ENCODE peak calls at places on chromosomes 7 and 10, in five cellular contexts. One of them, this sample, is unnamed.

GRCh38 chr10:74640134-74640533 is 186.3 kb upstream of the KAT6B start:
- DNase-seq in ecto neural progenitor cell: peak; percentile 47
- DNase-seq in NCI-H460: no peak
- DNase-seq in A673: no peak
- DNase-seq in amniotic epithelial cell: no peak
- DNase-seq in this sample: no peak

GRCh38 chr10:98429320-98430072 is 14.5 kb upstream of the PYROXD2 start:
- DNase-seq in NCI-H460: no peak
- DNase-seq in amniotic epithelial cell: no peak
- DNase-seq in ecto neural progenitor cell: peak; percentile 28
- DNase-seq in A673: no peak
- DNase-seq in this sample: peak; percentile 29

GRCh38 chr10:102399217-102400021 is 3.9 kb downstream of the NFKB2 start:
- DNase-seq in NCI-H460: peak; percentile 81
- DNase-seq in amniotic epithelial cell: peak; percentile 69
- DNase-seq in ecto neural progenitor cell: peak; percentile 93
- DNase-seq in A673: peak; percentile 89
- DNase-seq in this sample: peak; percentile 93

GRCh38 chr7:20795881-20796280 is 9.2 kb upstream of the SP8 start:
- DNase-seq in A673: no peak
- DNase-seq in NCI-H460: no peak
- DNase-seq in ecto neural progenitor cell: no peak
- DNase-seq in amniotic epithelial cell: no peak
- DNase-seq in this sample: no peak

GRCh38 chr7:23967949-23968599 is 258.1 kb downstream of the STK31 start:
- DNase-seq in A673: no peak
- DNase-seq in amniotic epithelial cell: no peak
- DNase-seq in NCI-H460: no peak
- DNase-seq in ecto neural progenitor cell: no peak
- DNase-seq in this sample: no peak

GRCh38 chr7:100520138-100520537 is 18.9 kb upstream of the AGFG2 start:
- DNase-seq in NCI-H460: no peak
- DNase-seq in A673: no peak
- DNase-seq in ecto neural progenitor cell: no peak
- DNase-seq in amniotic epithelial cell: no peak
- DNase-seq in this sample: no peak

GRCh38 chr7:12094365-12094921 is 116.7 kb upstream of the TMEM106B start:
- DNase-seq in A673: no peak
- DNase-seq in amniotic epithelial cell: peak; percentile 72
- DNase-seq in NCI-H460: no peak
- DNase-seq in ecto neural progenitor cell: no peak
- DNase-seq in this sample: peak; percentile 78

GRCh38 chr10:102710604-102711003 is 3.6 kb downstream of the ARL3 start:
- DNase-seq in NCI-H460: no peak
- DNase-seq in ecto neural progenitor cell: no peak
- DNase-seq in A673: peak; percentile 57
- DNase-seq in amniotic epithelial cell: peak; percentile 89
- DNase-seq in this sample: no peak

GRCh38 chr7:37732253-37732652 is 48.7 kb downstream of the GPR141 start:
- DNase-seq in ecto neural progenitor cell: no peak
- DNase-seq in NCI-H460: peak; percentile 8
- DNase-seq in A673: peak; percentile 21
- DNase-seq in amniotic epithelial cell: peak; percentile 0
- DNase-seq in this sample: peak; percentile 68

GRCh38 chr7:44867073-44867990 is 18.0 kb downstream of the PURB start:
- DNase-seq in NCI-H460: peak; percentile 40
- DNase-seq in A673: peak; percentile 44
- DNase-seq in amniotic epithelial cell: peak; percentile 92
- DNase-seq in ecto neural progenitor cell: no peak
- DNase-seq in this sample: peak; percentile 86

GRCh38 chr7:45178241-45179225 is 20.9 kb downstream of the RAMP3 start:
- DNase-seq in amniotic epithelial cell: no peak
- DNase-seq in ecto neural progenitor cell: no peak
- DNase-seq in A673: no peak
- DNase-seq in NCI-H460: no peak
- DNase-seq in this sample: no peak

GRCh38 chr10:12349628-12350166 is 350 bp downstream of the CAMK1D start:
- DNase-seq in amniotic epithelial cell: no peak
- DNase-seq in ecto neural progenitor cell: no peak
- DNase-seq in A673: peak; percentile 32
- DNase-seq in NCI-H460: no peak
- DNase-seq in this sample: no peak

GRCh38 chr10:30055094-30055701 is 4.2 kb downstream of the JCAD start:
- DNase-seq in A673: no peak
- DNase-seq in NCI-H460: no peak
- DNase-seq in ecto neural progenitor cell: no peak
- DNase-seq in amniotic epithelial cell: peak; percentile 55
- DNase-seq in this sample: no peak

GRCh38 chr10:99598781-99599481 is 21.3 kb downstream of the SLC25A28 start:
- DNase-seq in amniotic epithelial cell: no peak
- DNase-seq in NCI-H460: no peak
- DNase-seq in ecto neural progenitor cell: no peak
- DNase-seq in A673: no peak
- DNase-seq in this sample: no peak

GRCh38 chr10:91024541-91024940 is 103.7 kb upstream of the ANKRD1 start:
- DNase-seq in ecto neural progenitor cell: no peak
- DNase-seq in A673: no peak
- DNase-seq in NCI-H460: no peak
- DNase-seq in amniotic epithelial cell: no peak
- DNase-seq in this sample: no peak

GRCh38 chr7:155579565-155579964 is 33.2 kb upstream of the CNPY1 start:
- DNase-seq in ecto neural progenitor cell: no peak
- DNase-seq in A673: no peak
- DNase-seq in NCI-H460: no peak
- DNase-seq in amniotic epithelial cell: no peak
- DNase-seq in this sample: no peak

GRCh38 chr7:43112941-43113621 is 634 bp downstream of the HECW1 start:
- DNase-seq in A673: peak; percentile 62
- DNase-seq in ecto neural progenitor cell: peak; percentile 77
- DNase-seq in amniotic epithelial cell: peak; percentile 62
- DNase-seq in NCI-H460: peak; percentile 26
- DNase-seq in this sample: peak; percentile 83

GRCh38 chr7:106704000-106704840 is 43.3 kb upstream of the CCDC71L start:
- DNase-seq in NCI-H460: no peak
- DNase-seq in ecto neural progenitor cell: no peak
- DNase-seq in amniotic epithelial cell: no peak
- DNase-seq in A673: no peak
- DNase-seq in this sample: no peak

GRCh38 chr7:2100278-2101205 is 132.2 kb downstream of the MAD1L1 start:
- DNase-seq in amniotic epithelial cell: peak; percentile 48
- DNase-seq in A673: no peak
- DNase-seq in NCI-H460: no peak
- DNase-seq in ecto neural progenitor cell: no peak
- DNase-seq in this sample: no peak

GRCh38 chr7:98930921-98931320 is 52.6 kb downstream of the TRRAP start:
- DNase-seq in ecto neural progenitor cell: no peak
- DNase-seq in A673: no peak
- DNase-seq in NCI-H460: no peak
- DNase-seq in amniotic epithelial cell: peak; percentile 65
- DNase-seq in this sample: no peak

GRCh38 chr10:101014966-101015581 is 15.5 kb downstream of the LZTS2 start:
- DNase-seq in A673: peak; percentile 50
- DNase-seq in amniotic epithelial cell: peak; percentile 93
- DNase-seq in ecto neural progenitor cell: no peak
- DNase-seq in NCI-H460: no peak
- DNase-seq in this sample: no peak

GRCh38 chr10:117900280-117900679 is 146.5 kb downstream of the RAB11FIP2 start:
- DNase-seq in NCI-H460: no peak
- DNase-seq in A673: no peak
- DNase-seq in amniotic epithelial cell: no peak
- DNase-seq in ecto neural progenitor cell: no peak
- DNase-seq in this sample: no peak

GRCh38 chr10:122280156-122280555 is 9.1 kb downstream of the BTBD16 start:
- DNase-seq in ecto neural progenitor cell: no peak
- DNase-seq in amniotic epithelial cell: no peak
- DNase-seq in A673: no peak
- DNase-seq in NCI-H460: no peak
- DNase-seq in this sample: no peak

GRCh38 chr7:16934947-16935742 is 53.4 kb upstream of the AGR3 start:
- DNase-seq in NCI-H460: no peak
- DNase-seq in ecto neural progenitor cell: no peak
- DNase-seq in A673: no peak
- DNase-seq in amniotic epithelial cell: no peak
- DNase-seq in this sample: no peak

GRCh38 chr7:137890449-137890916 is 43.7 kb upstream of the DGKI start:
- DNase-seq in ecto neural progenitor cell: no peak
- DNase-seq in A673: no peak
- DNase-seq in NCI-H460: no peak
- DNase-seq in amniotic epithelial cell: no peak
- DNase-seq in this sample: no peak

GRCh38 chr7:91351374-91351773 is 87.1 kb downstream of the FZD1 start:
- DNase-seq in ecto neural progenitor cell: no peak
- DNase-seq in NCI-H460: no peak
- DNase-seq in A673: peak; percentile 39
- DNase-seq in amniotic epithelial cell: peak; percentile 22
- DNase-seq in this sample: no peak

GRCh38 chr10:80187465-80188409 is 17.6 kb downstream of the ANXA11 start:
- DNase-seq in A673: no peak
- DNase-seq in ecto neural progenitor cell: no peak
- DNase-seq in NCI-H460: no peak
- DNase-seq in amniotic epithelial cell: no peak
- DNase-seq in this sample: no peak

GRCh38 chr7:38675500-38676106 is 44.4 kb upstream of the AMPH start:
- DNase-seq in amniotic epithelial cell: no peak
- DNase-seq in ecto neural progenitor cell: no peak
- DNase-seq in NCI-H460: no peak
- DNase-seq in A673: no peak
- DNase-seq in this sample: no peak

GRCh38 chr10:78300526-78300925 is 266.9 kb downstream of the RPS24 start:
- DNase-seq in A673: no peak
- DNase-seq in ecto neural progenitor cell: peak; percentile 17
- DNase-seq in amniotic epithelial cell: no peak
- DNase-seq in NCI-H460: no peak
- DNase-seq in this sample: no peak

GRCh38 chr10:78804356-78805032 is 264.3 kb upstream of the ZMIZ1 start:
- DNase-seq in amniotic epithelial cell: no peak
- DNase-seq in NCI-H460: no peak
- DNase-seq in ecto neural progenitor cell: no peak
- DNase-seq in A673: no peak
- DNase-seq in this sample: no peak

GRCh38 chr7:16985621-16986020 is 103.8 kb upstream of the AGR3 start:
- DNase-seq in ecto neural progenitor cell: no peak
- DNase-seq in NCI-H460: no peak
- DNase-seq in A673: no peak
- DNase-seq in amniotic epithelial cell: no peak
- DNase-seq in this sample: no peak